ENCODE peak calls at places on chromosomes 6 and 20, in four cellular contexts. A, S, P and E are unnamed samples.

GRCh38 chr6:31473780-31474725 is 23.9 kb upstream of the MICB start:
- DNase-seq in A (no peak), S (peak; percentile 43), P (no peak), E (no peak)

GRCh38 chr6:136612666-136613389 is 62.6 kb upstream of the MAP7 start:
- DNase-seq in A (no peak), S (no peak), P (no peak), E (no peak)

GRCh38 chr20:18742841-18743240 is 70.7 kb upstream of the SCP2D1 start:
- DNase-seq in A (no peak), S (no peak), P (no peak), E (no peak)

GRCh38 chr20:59955131-59955796 is 3.0 kb upstream of the CDH26 start:
- DNase-seq in A (peak; percentile 14), S (no peak), P (no peak), E (peak; percentile 18)

GRCh38 chr6:85673198-85674139 is 30.8 kb upstream of the SYNCRIP start:
- DNase-seq in A (no peak), S (no peak), P (no peak), E (no peak)

GRCh38 chr6:158474961-158475343 is 84.9 kb upstream of the TMEM181 start:
- DNase-seq in A (no peak), S (peak; percentile 35), P (peak; percentile 87), E (peak; percentile 50)

GRCh38 chr20:64069614-64070243 is 6.7 kb downstream of the TCEA2 start:
- DNase-seq in A (no peak), S (peak; percentile 35), P (no peak), E (no peak)

GRCh38 chr6:156720739-156721714 is 56.2 kb upstream of the ARID1B start:
- DNase-seq in A (no peak), S (peak; percentile 25), P (no peak), E (no peak)

GRCh38 chr20:59661141-59661540 is 56.8 kb downstream of the PHACTR3 start:
- DNase-seq in A (no peak), S (no peak), P (no peak), E (no peak)

GRCh38 chr6:53302678-53303360 is 45.9 kb downstream of the ELOVL5 start:
- DNase-seq in A (no peak), S (peak; percentile 90), P (no peak), E (no peak)

GRCh38 chr6:132257561-132257960 is 143.7 kb downstream of the MOXD1 start:
- DNase-seq in A (no peak), S (no peak), P (no peak), E (no peak)

GRCh38 chr6:12324741-12325140 is 34.6 kb downstream of the EDN1 start:
- DNase-seq in A (no peak), S (no peak), P (no peak), E (no peak)

GRCh38 chr6:42971746-42972327 is 7.1 kb downstream of the PEX6 start:
- DNase-seq in A (no peak), S (no peak), P (no peak), E (no peak)

GRCh38 chr6:169070506-169071176 is 183.0 kb downstream of the THBS2 start:
- DNase-seq in A (no peak), S (peak; percentile 98), P (no peak), E (no peak)

GRCh38 chr6:136315594-136315993 is 25.9 kb upstream of the BCLAF1 start:
- DNase-seq in A (no peak), S (no peak), P (no peak), E (no peak)

GRCh38 chr20:57841297-57841866 is 131.6 kb upstream of the PMEPA1 start:
- DNase-seq in A (no peak), S (no peak), P (no peak), E (no peak)

GRCh38 chr20:62138204-62138543 is 5.0 kb downstream of the PSMA7 start:
- DNase-seq in A (no peak), S (no peak), P (no peak), E (no peak)

GRCh38 chr6:35073766-35074471 is 67.2 kb downstream of the TCP11 start:
- DNase-seq in A (no peak), S (no peak), P (no peak), E (no peak)

GRCh38 chr20:64084209-64085152 is at the start of gene LKAAEAR1:
- DNase-seq in A (no peak), S (no peak), P (no peak), E (peak; percentile 21)

GRCh38 chr20:454951-455350 is 7.4 kb downstream of the TBC1D20 start:
- DNase-seq in A (no peak), S (no peak), P (no peak), E (no peak)

GRCh38 chr20:955111-955510 is 39.0 kb upstream of the ANGPT4 start:
- DNase-seq in A (no peak), S (no peak), P (no peak), E (no peak)

GRCh38 chr6:31791324-31792089 is 4.0 kb downstream of the VARS1 start:
- DNase-seq in A (peak; percentile 7), S (peak; percentile 64), P (peak; percentile 40), E (peak; percentile 5)

GRCh38 chr6:122408240-122408639 is 8.8 kb downstream of the HSF2 start:
- DNase-seq in A (no peak), S (no peak), P (no peak), E (no peak)

GRCh38 chr6:168376120-168376519 is 56.5 kb upstream of the DACT2 start:
- DNase-seq in A (no peak), S (no peak), P (peak; percentile 77), E (no peak)

GRCh38 chr20:6053776-6054688 is at the start of gene LRRN4:
- DNase-seq in A (no peak), S (peak; percentile 36), P (peak; percentile 44), E (peak; percentile 28)

GRCh38 chr6:149320745-149321240 is 3.3 kb downstream of the TAB2 start:
- DNase-seq in A (no peak), S (peak; percentile 36), P (no peak), E (no peak)

GRCh38 chr20:36574278-36575065 is 1.1 kb downstream of the TGIF2 start:
- DNase-seq in A (no peak), S (peak; percentile 78), P (no peak), E (no peak)

GRCh38 chr20:16485406-16485805 is 87.8 kb downstream of the KIF16B start:
- DNase-seq in A (no peak), S (no peak), P (no peak), E (no peak)

GRCh38 chr6:43837501-43837900 is 67.5 kb downstream of the VEGFA start:
- DNase-seq in A (no peak), S (no peak), P (no peak), E (no peak)

GRCh38 chr6:57021086-57021720 is 25.3 kb upstream of the KIAA1586 start:
- DNase-seq in A (no peak), S (peak; percentile 69), P (peak; percentile 45), E (peak; percentile 29)

GRCh38 chr6:149235130-149235561 is 82.4 kb upstream of the TAB2 start:
- DNase-seq in A (no peak), S (peak; percentile 93), P (peak; percentile 82), E (no peak)

GRCh38 chr6:142800240-142800639 is 144.7 kb downstream of the HIVEP2 start:
- DNase-seq in A (no peak), S (no peak), P (no peak), E (no peak)

GRCh38 chr20:41532935-41533334 is 85.2 kb downstream of the CHD6 start:
- DNase-seq in A (no peak), S (no peak), P (no peak), E (no peak)

GRCh38 chr20:17798601-17799000 is 98.8 kb downstream of the BANF2 start:
- DNase-seq in A (no peak), S (no peak), P (no peak), E (no peak)

GRCh38 chr6:84249724-84250123 is 22.3 kb upstream of the CEP162 start:
- DNase-seq in A (no peak), S (peak; percentile 38), P (no peak), E (no peak)

GRCh38 chr6:165662041-165662491 is 975 bp downstream of the PDE10A start:
- DNase-seq in A (no peak), S (peak; percentile 76), P (peak; percentile 61), E (no peak)

GRCh38 chr6:108966855-108967755 is 118.9 kb downstream of the ARMC2 start:
- DNase-seq in A (no peak), S (peak; percentile 73), P (no peak), E (no peak)